ENCODE peak calls at places on chromosomes 3 and 15, in eight cellular contexts. A is tibial artery, W is astrocyte, Y is HL-60, E is endothelial cell of umbilical vein, Z is heart right ventricle, L is HCT116, G is Peyer's patch. J is an unnamed sample. For H3K27me3, the result is how much of the 10 kb centered on the place peaks cover.

GRCh38 chr3:12695112-12695511 is 31.2 kb upstream of the RAF1 start:
- DNase-seq in A (no peak), E (no peak), G (no peak), L (no peak), Y (no peak), W (no peak), Z (no peak), J (no peak)

GRCh38 chr15:63977102-63977501 is 69.2 kb downstream of the DAPK2 start:
- DNase-seq in L (no peak), A (no peak), Z (no peak), G (peak), Y (no peak), W (no peak), E (no peak), J (no peak)

GRCh38 chr15:52085289-52085688 is 27.3 kb downstream of the BCL2L10 start:
- DNase-seq in G (no peak), Y (no peak), W (no peak), E (peak), L (no peak), A (no peak), Z (no peak), J (no peak)

GRCh38 chr3:50502225-50502583 is 1.2 kb downstream of the CACNA2D2 start:
- DNase-seq in E (no peak), Y (no peak), A (no peak), W (no peak), Z (no peak), L (no peak), G (no peak), J (no peak)

GRCh38 chr15:78950906-78951840 is 6.3 kb upstream of the CTSH start:
- DNase-seq in Y (no peak), L (no peak), A (no peak), Z (no peak), G (no peak), E (no peak), W (peak), J (no peak)

GRCh38 chr3:66469220-66469640 is 31.6 kb downstream of the LRIG1 start:
- DNase-seq in G (no peak), W (peak), E (no peak), Z (no peak), L (no peak), A (no peak), Y (no peak), J (no peak)

GRCh38 chr3:31476209-31476608 is 56.5 kb upstream of the STT3B start:
- DNase-seq in A (no peak), E (no peak), Y (no peak), W (no peak), Z (no peak), G (no peak), L (no peak), J (no peak)

GRCh38 chr3:142618917-142619401 is 22.8 kb downstream of the PLS1 start:
- DNase-seq in A (no peak), G (no peak), L (no peak), Z (no peak), E (peak), W (peak), Y (no peak), J (peak)

GRCh38 chr15:100114100-100114499 is 227.7 kb downstream of the ADAMTS17 start:
- DNase-seq in E (peak), L (no peak), Z (peak), Y (no peak), G (peak), W (peak), A (peak), J (peak)

GRCh38 chr3:48157215-48157840 is 30.9 kb downstream of the CDC25A start:
- DNase-seq in Y (no peak), W (peak), G (no peak), L (peak), Z (no peak), E (no peak), A (no peak), J (no peak)

GRCh38 chr3:129045675-129046036 is 14.9 kb upstream of the GP9 start:
- DNase-seq in G (peak), W (no peak), Y (no peak), L (no peak), E (no peak), Z (no peak), A (no peak), J (no peak)

GRCh38 chr3:110687138-110687537 is 384.5 kb upstream of the NECTIN3 start:
- DNase-seq in Z (no peak), W (no peak), A (no peak), E (no peak), Y (no peak), G (no peak), L (no peak), J (no peak)

GRCh38 chr15:66936115-66936863 is 129.1 kb upstream of the SMAD3 start:
- DNase-seq in A (peak), G (no peak), L (no peak), E (no peak), Y (no peak), Z (peak), W (no peak), J (no peak)

GRCh38 chr3:114707225-114707860 is 413.5 kb downstream of the TIGIT start:
- DNase-seq in L (peak), Z (no peak), E (no peak), Y (no peak), W (no peak), A (no peak), G (no peak), J (no peak)

DNA sequence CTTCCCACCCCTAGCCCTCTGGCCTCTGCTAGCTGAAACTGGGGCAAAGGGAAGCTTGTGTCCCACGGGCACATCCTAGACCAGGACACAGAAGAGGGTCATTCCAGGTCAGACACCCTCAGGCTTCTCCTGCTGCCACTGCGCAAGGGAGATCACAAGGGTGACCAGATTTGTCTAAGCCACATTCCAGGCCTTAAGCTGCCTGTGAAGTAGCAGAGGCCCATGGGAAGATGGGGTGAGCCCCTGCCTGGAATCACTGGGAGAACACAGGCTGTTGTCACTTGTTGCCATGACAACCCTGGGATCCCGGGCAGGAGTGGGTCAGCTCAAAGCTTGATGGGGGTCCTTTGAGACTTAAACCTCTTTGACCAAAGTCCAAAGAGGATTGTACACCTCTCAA is 10.8 kb downstream of the STRA6 start:
- DNase-seq in E (no peak), W (no peak), Z (no peak), L (no peak), G (no peak), A (no peak), Y (no peak), J (no peak)
- H3K27me3 ChIP-seq in E (under half), W (under half), Z (under half), L (under half), G (under half), A (under half), Y (under half), J (under half)

GRCh38 chr15:73928971-73929627 is 2.8 kb downstream of the LOXL1 start:
- DNase-seq in L (no peak), A (peak), Z (no peak), E (no peak), G (peak), W (no peak), Y (no peak), J (no peak)
- H3K4me3 ChIP-seq in L (no peak), A (peak), Z (peak), E (no peak), G (no peak), W (peak), Y (no peak), J (peak)

GRCh38 chr15:88324241-88325065 is 67.9 kb upstream of the NTRK3 start:
- DNase-seq in Y (no peak), Z (no peak), G (no peak), L (no peak), W (peak), A (no peak), E (no peak), J (no peak)
- TF ChIP-seq CTCF in Y (no peak), Z (no peak), G (no peak), L (no peak), W (no peak), A (no peak), E (no peak), J (no peak)

GRCh38 chr3:37520802-37521350 is 340.8 kb upstream of the CTDSPL start:
- DNase-seq in Z (no peak), E (no peak), G (no peak), Y (no peak), W (peak), L (no peak), A (no peak), J (no peak)

GRCh38 chr3:37519236-37519635 is 342.4 kb upstream of the CTDSPL start:
- DNase-seq in Y (no peak), Z (no peak), A (no peak), W (no peak), E (no peak), L (no peak), G (no peak), J (no peak)

GRCh38 chr3:37523361-37523760 is 338.3 kb upstream of the CTDSPL start:
- DNase-seq in E (no peak), W (no peak), A (no peak), L (no peak), G (no peak), Z (no peak), Y (no peak), J (no peak)

GRCh38 chr3:37521403-37521802 is 340.3 kb upstream of the CTDSPL start:
- DNase-seq in L (no peak), Y (no peak), A (no peak), W (no peak), G (no peak), Z (no peak), E (no peak), J (no peak)

DNA sequence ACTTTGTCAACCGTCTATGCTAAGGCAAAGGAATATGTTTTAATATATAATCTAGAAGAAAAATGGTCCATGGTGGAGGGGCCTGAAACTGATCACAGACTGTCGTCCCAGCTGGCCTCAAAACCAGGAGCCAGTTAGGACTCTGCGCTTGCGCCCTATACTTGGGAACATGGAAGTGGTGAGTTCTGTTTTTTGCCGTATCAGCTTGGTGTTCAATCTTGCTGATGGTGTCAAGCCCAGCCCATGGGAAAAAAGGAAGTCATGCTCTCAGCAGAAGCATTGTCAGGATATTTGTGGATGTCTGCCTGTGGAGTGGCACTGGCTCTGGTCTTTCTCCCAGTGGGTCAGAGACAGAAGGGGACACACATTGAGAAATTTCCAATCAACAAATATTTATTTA is 342.0 kb upstream of the CTDSPL start:
- DNase-seq in Z (peak), W (no peak), A (no peak), E (no peak), G (no peak), L (no peak), Y (peak), J (no peak)
- H3K27me3 ChIP-seq in Z (under half), W (under half), A (under half), E (under half), G (under half), L (under half), Y (under half), J (under half)

DNA sequence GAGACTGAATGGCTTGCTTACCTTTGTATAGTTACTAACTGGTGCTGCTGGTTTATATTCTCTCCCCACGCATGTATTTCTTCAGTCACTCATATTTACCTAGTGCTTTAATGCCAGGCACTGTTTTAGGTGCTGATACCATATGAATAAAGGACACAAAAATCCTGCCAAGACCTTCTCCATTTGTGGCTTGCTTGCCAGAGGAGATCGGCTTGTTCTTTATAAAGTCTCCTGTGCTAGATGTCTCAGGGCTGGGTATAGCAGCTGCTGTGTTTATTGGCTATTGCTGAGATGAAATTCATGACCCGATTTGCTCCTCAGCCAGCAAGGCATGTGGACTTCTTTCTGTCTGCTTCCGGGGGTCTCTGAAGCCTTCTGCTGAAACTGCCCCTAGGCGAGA is 46.5 kb downstream of the ST6GAL1 start:
- DNase-seq in G (no peak), W (peak), E (no peak), L (no peak), A (no peak), Y (no peak), Z (no peak), J (no peak)
- H3K4me3 ChIP-seq in G (no peak), W (no peak), E (no peak), L (no peak), A (peak), Y (no peak), Z (no peak), J (no peak)

GRCh38 chr15:29926083-29926388 is 103.8 kb upstream of the TJP1 start:
- DNase-seq in W (no peak), G (no peak), E (no peak), A (no peak), Y (no peak), L (no peak), Z (no peak), J (no peak)
- TF ChIP-seq CTCF in W (no peak), G (no peak), E (no peak), A (no peak), Y (no peak), L (no peak), Z (no peak), J (no peak)

J was measured in brain microvascular endothelial cell.